ENCODE peak calls at places on chromosomes 2 and 18, in nine cellular contexts. One of them, this sample, is unnamed.

GRCh38 chr2:170238776-170239175 is 60.8 kb downstream of the MYO3B start:
- DNase-seq in PC-3: peak; percentile 77
- DNase-seq in brain microvascular endothelial cell: no peak
- DNase-seq in iPS DF 6.9: no peak
- DNase-seq in effector memory CD4-positive, alpha-beta T cell: no peak
- DNase-seq in uterus: no peak
- DNase-seq in psoas muscle: no peak
- DNase-seq in body of pancreas: no peak
- DNase-seq in HepG2: peak; percentile 17
- DNase-seq in this sample: no peak

GRCh38 chr2:120910956-120911951 is 175.6 kb downstream of the GLI2 start:
- DNase-seq in PC-3: peak; percentile 77
- DNase-seq in brain microvascular endothelial cell: no peak
- DNase-seq in iPS DF 6.9: no peak
- DNase-seq in effector memory CD4-positive, alpha-beta T cell: no peak
- DNase-seq in uterus: no peak
- DNase-seq in psoas muscle: no peak
- DNase-seq in body of pancreas: no peak
- DNase-seq in HepG2: no peak
- DNase-seq in this sample: peak; percentile 97

GRCh38 chr2:128867327-128867726 is 548.7 kb upstream of the HS6ST1 start:
- DNase-seq in PC-3: no peak
- DNase-seq in brain microvascular endothelial cell: no peak
- DNase-seq in iPS DF 6.9: no peak
- DNase-seq in effector memory CD4-positive, alpha-beta T cell: no peak
- DNase-seq in uterus: no peak
- DNase-seq in psoas muscle: no peak
- DNase-seq in body of pancreas: no peak
- DNase-seq in HepG2: no peak
- DNase-seq in this sample: no peak

GRCh38 chr2:144679942-144680341 is 160.0 kb upstream of the ZEB2 start:
- DNase-seq in PC-3: no peak
- DNase-seq in brain microvascular endothelial cell: no peak
- DNase-seq in iPS DF 6.9: no peak
- DNase-seq in effector memory CD4-positive, alpha-beta T cell: no peak
- DNase-seq in uterus: no peak
- DNase-seq in psoas muscle: no peak
- DNase-seq in body of pancreas: no peak
- DNase-seq in HepG2: no peak
- DNase-seq in this sample: no peak

GRCh38 chr2:105166671-105167070 is 74.9 kb upstream of the GPR45 start:
- DNase-seq in PC-3: no peak
- DNase-seq in brain microvascular endothelial cell: no peak
- DNase-seq in iPS DF 6.9: no peak
- DNase-seq in effector memory CD4-positive, alpha-beta T cell: no peak
- DNase-seq in uterus: no peak
- DNase-seq in psoas muscle: no peak
- DNase-seq in body of pancreas: no peak
- DNase-seq in HepG2: no peak
- DNase-seq in this sample: no peak

GRCh38 chr18:777021-777420 is 35.0 kb downstream of the YES1 start:
- DNase-seq in PC-3: no peak
- DNase-seq in brain microvascular endothelial cell: no peak
- DNase-seq in iPS DF 6.9: no peak
- DNase-seq in effector memory CD4-positive, alpha-beta T cell: no peak
- DNase-seq in uterus: no peak
- DNase-seq in psoas muscle: no peak
- DNase-seq in body of pancreas: no peak
- DNase-seq in HepG2: no peak
- DNase-seq in this sample: peak; percentile 13

GRCh38 chr2:70692256-70692655 is 75.7 kb downstream of the ADD2 start:
- DNase-seq in PC-3: no peak
- DNase-seq in brain microvascular endothelial cell: no peak
- DNase-seq in iPS DF 6.9: no peak
- DNase-seq in effector memory CD4-positive, alpha-beta T cell: no peak
- DNase-seq in uterus: no peak
- DNase-seq in psoas muscle: no peak
- DNase-seq in body of pancreas: no peak
- DNase-seq in HepG2: no peak
- DNase-seq in this sample: no peak

GRCh38 chr2:127228102-127228501 is 8.0 kb upstream of the CYP27C1 start:
- DNase-seq in PC-3: peak; percentile 60
- DNase-seq in brain microvascular endothelial cell: no peak
- DNase-seq in iPS DF 6.9: no peak
- DNase-seq in effector memory CD4-positive, alpha-beta T cell: no peak
- DNase-seq in uterus: no peak
- DNase-seq in psoas muscle: no peak
- DNase-seq in body of pancreas: no peak
- DNase-seq in HepG2: no peak
- DNase-seq in this sample: peak; percentile 68

GRCh38 chr2:127104881-127105655 is 1.9 kb downstream of the BIN1 start:
- DNase-seq in PC-3: no peak
- DNase-seq in brain microvascular endothelial cell: no peak
- DNase-seq in iPS DF 6.9: no peak
- DNase-seq in effector memory CD4-positive, alpha-beta T cell: no peak
- DNase-seq in uterus: peak; percentile 49
- DNase-seq in psoas muscle: peak; percentile 85
- DNase-seq in body of pancreas: no peak
- DNase-seq in HepG2: no peak
- DNase-seq in this sample: peak; percentile 88

GRCh38 chr2:45855374-45855773 is 203.9 kb downstream of the PRKCE start:
- DNase-seq in PC-3: no peak
- DNase-seq in brain microvascular endothelial cell: no peak
- DNase-seq in iPS DF 6.9: no peak
- DNase-seq in effector memory CD4-positive, alpha-beta T cell: no peak
- DNase-seq in uterus: no peak
- DNase-seq in psoas muscle: no peak
- DNase-seq in body of pancreas: no peak
- DNase-seq in HepG2: no peak
- DNase-seq in this sample: no peak

GRCh38 chr2:174697267-174697666 is 67.0 kb downstream of the CHRNA1 start:
- DNase-seq in PC-3: peak; percentile 76
- DNase-seq in brain microvascular endothelial cell: peak; percentile 57
- DNase-seq in iPS DF 6.9: peak; percentile 78
- DNase-seq in effector memory CD4-positive, alpha-beta T cell: peak; percentile 4
- DNase-seq in uterus: no peak
- DNase-seq in psoas muscle: no peak
- DNase-seq in body of pancreas: peak; percentile 56
- DNase-seq in HepG2: peak; percentile 70
- DNase-seq in this sample: peak; percentile 94

GRCh38 chr18:621181-621580 is 24.4 kb downstream of the CLUL1 start:
- DNase-seq in PC-3: no peak
- DNase-seq in brain microvascular endothelial cell: no peak
- DNase-seq in iPS DF 6.9: no peak
- DNase-seq in effector memory CD4-positive, alpha-beta T cell: no peak
- DNase-seq in uterus: no peak
- DNase-seq in psoas muscle: peak; percentile 49
- DNase-seq in body of pancreas: no peak
- DNase-seq in HepG2: no peak
- DNase-seq in this sample: peak; percentile 54

GRCh38 chr2:222733846-222734689 is 62.6 kb downstream of the MOGAT1 start:
- DNase-seq in PC-3: no peak
- DNase-seq in brain microvascular endothelial cell: no peak
- DNase-seq in iPS DF 6.9: no peak
- DNase-seq in effector memory CD4-positive, alpha-beta T cell: no peak
- DNase-seq in uterus: no peak
- DNase-seq in psoas muscle: no peak
- DNase-seq in body of pancreas: no peak
- DNase-seq in HepG2: peak; percentile 98
- DNase-seq in this sample: peak; percentile 65

DNA sequence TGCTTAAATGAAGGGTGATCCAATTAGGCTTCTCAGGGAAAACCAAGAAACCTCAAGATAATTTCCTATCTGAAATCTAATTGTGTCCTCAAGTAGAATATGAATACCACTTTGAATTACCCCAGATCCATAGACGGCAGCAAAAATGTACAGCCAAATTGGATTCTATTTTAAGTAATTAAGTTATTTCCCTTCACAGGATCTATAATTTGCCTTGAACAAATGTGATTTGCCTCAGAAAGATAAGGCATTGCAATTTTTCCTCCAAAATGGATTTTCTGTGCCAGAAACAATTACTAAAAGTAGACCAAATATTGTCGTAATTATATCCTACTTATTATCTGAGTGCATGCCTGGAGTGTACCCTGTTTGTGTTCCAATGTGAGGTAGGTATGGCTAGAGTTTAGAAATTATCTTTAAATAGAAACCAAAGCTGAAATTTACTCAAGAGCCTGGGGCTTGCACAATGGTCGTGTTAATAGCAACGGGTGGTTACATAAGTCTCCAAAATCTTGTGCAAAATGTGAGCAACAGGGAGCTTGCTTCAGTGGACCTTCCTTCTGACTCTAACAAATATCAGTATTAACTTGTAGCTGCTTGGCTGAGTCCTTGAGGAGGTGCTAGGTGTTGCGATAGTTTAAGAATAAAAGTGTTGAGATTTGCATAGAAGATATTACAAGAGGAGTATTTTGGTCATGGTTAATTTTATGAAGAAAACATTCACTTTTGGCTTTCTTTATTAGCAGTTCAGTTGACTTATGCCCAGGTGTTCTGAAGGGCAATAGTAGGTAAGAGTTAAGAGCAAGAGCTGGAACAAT is 4.8 kb downstream of the CXCR4 start:
- DNase-seq in PC-3: no peak
- DNase-seq in brain microvascular endothelial cell: no peak
- DNase-seq in iPS DF 6.9: no peak
- DNase-seq in effector memory CD4-positive, alpha-beta T cell: no peak
- DNase-seq in uterus: no peak
- DNase-seq in psoas muscle: no peak
- DNase-seq in body of pancreas: no peak
- DNase-seq in HepG2: no peak
- DNase-seq in this sample: no peak
- H3K4me3 ChIP-seq in PC-3: no peak overlapping the region
- H3K4me3 ChIP-seq in brain microvascular endothelial cell: no peak overlapping the region
- H3K4me3 ChIP-seq in iPS DF 6.9: no peak overlapping the region
- H3K4me3 ChIP-seq in effector memory CD4-positive, alpha-beta T cell: no peak overlapping the region
- H3K4me3 ChIP-seq in uterus: no peak overlapping the region
- H3K4me3 ChIP-seq in psoas muscle: no peak overlapping the region
- H3K4me3 ChIP-seq in body of pancreas: no peak overlapping the region
- H3K4me3 ChIP-seq in HepG2: no peak overlapping the region
- H3K4me3 ChIP-seq in this sample: no peak overlapping the region

GRCh38 chr2:135783416-135783815 is 41.8 kb downstream of the UBXN4 start:
- DNase-seq in PC-3: no peak
- DNase-seq in brain microvascular endothelial cell: no peak
- DNase-seq in iPS DF 6.9: no peak
- DNase-seq in effector memory CD4-positive, alpha-beta T cell: no peak
- DNase-seq in uterus: no peak
- DNase-seq in psoas muscle: no peak
- DNase-seq in body of pancreas: no peak
- DNase-seq in HepG2: no peak
- DNase-seq in this sample: no peak
- H3K36me3 ChIP-seq in PC-3: peaks cover 74% of the 10 kb centered on the region
- H3K36me3 ChIP-seq in brain microvascular endothelial cell: peaks cover 55% of the 10 kb centered on the region
- H3K36me3 ChIP-seq in iPS DF 6.9: peaks cover 7% of the 10 kb centered on the region
- H3K36me3 ChIP-seq in effector memory CD4-positive, alpha-beta T cell: peaks cover 56% of the 10 kb centered on the region
- H3K36me3 ChIP-seq in uterus: no peaks in the 10 kb centered on the region
- H3K36me3 ChIP-seq in psoas muscle: peaks cover 87% of the 10 kb centered on the region
- H3K36me3 ChIP-seq in body of pancreas: peaks cover 25% of the 10 kb centered on the region
- H3K36me3 ChIP-seq in HepG2: peaks cover 63% of the 10 kb centered on the region
- H3K36me3 ChIP-seq in this sample: peaks cover 70% of the 10 kb centered on the region

GRCh38 chr18:63216497-63216896 is 103.1 kb downstream of the BCL2 start:
- DNase-seq in PC-3: no peak
- DNase-seq in brain microvascular endothelial cell: no peak
- DNase-seq in iPS DF 6.9: no peak
- DNase-seq in effector memory CD4-positive, alpha-beta T cell: no peak
- DNase-seq in uterus: no peak
- DNase-seq in psoas muscle: no peak
- DNase-seq in body of pancreas: no peak
- DNase-seq in HepG2: no peak
- DNase-seq in this sample: no peak
- H3K27ac ChIP-seq in PC-3: no peak overlapping the region
- H3K27ac ChIP-seq in brain microvascular endothelial cell: no peak overlapping the region
- H3K27ac ChIP-seq in iPS DF 6.9: no peak overlapping the region
- H3K27ac ChIP-seq in effector memory CD4-positive, alpha-beta T cell: peak overlapping the region; percentile 55
- H3K27ac ChIP-seq in uterus: no peak overlapping the region
- H3K27ac ChIP-seq in psoas muscle: no peak overlapping the region
- H3K27ac ChIP-seq in body of pancreas: no peak overlapping the region
- H3K27ac ChIP-seq in HepG2: no peak overlapping the region
- H3K27ac ChIP-seq in this sample: no peak overlapping the region

GRCh38 chr2:240453461-240454030 is 18.1 kb downstream of the GPC1 start:
- DNase-seq in PC-3: no peak
- DNase-seq in brain microvascular endothelial cell: no peak
- DNase-seq in iPS DF 6.9: no peak
- DNase-seq in effector memory CD4-positive, alpha-beta T cell: no peak
- DNase-seq in uterus: no peak
- DNase-seq in psoas muscle: peak; percentile 47
- DNase-seq in body of pancreas: no peak
- DNase-seq in HepG2: no peak
- DNase-seq in this sample: peak; percentile 82

GRCh38 chr2:240451108-240451611 is 15.7 kb downstream of the GPC1 start:
- DNase-seq in PC-3: no peak
- DNase-seq in brain microvascular endothelial cell: no peak
- DNase-seq in iPS DF 6.9: no peak
- DNase-seq in effector memory CD4-positive, alpha-beta T cell: no peak
- DNase-seq in uterus: no peak
- DNase-seq in psoas muscle: peak; percentile 65
- DNase-seq in body of pancreas: no peak
- DNase-seq in HepG2: no peak
- DNase-seq in this sample: peak; percentile 90

GRCh38 chr2:240451791-240452470 is 16.5 kb downstream of the GPC1 start:
- DNase-seq in PC-3: no peak
- DNase-seq in brain microvascular endothelial cell: no peak
- DNase-seq in iPS DF 6.9: no peak
- DNase-seq in effector memory CD4-positive, alpha-beta T cell: no peak
- DNase-seq in uterus: no peak
- DNase-seq in psoas muscle: peak; percentile 60
- DNase-seq in body of pancreas: no peak
- DNase-seq in HepG2: no peak
- DNase-seq in this sample: peak; percentile 65

GRCh38 chr2:240454031-240454901 is 18.8 kb downstream of the GPC1 start:
- DNase-seq in PC-3: no peak
- DNase-seq in brain microvascular endothelial cell: no peak
- DNase-seq in iPS DF 6.9: no peak
- DNase-seq in effector memory CD4-positive, alpha-beta T cell: no peak
- DNase-seq in uterus: no peak
- DNase-seq in psoas muscle: peak; percentile 51
- DNase-seq in body of pancreas: no peak
- DNase-seq in HepG2: no peak
- DNase-seq in this sample: peak; percentile 82

DNA sequence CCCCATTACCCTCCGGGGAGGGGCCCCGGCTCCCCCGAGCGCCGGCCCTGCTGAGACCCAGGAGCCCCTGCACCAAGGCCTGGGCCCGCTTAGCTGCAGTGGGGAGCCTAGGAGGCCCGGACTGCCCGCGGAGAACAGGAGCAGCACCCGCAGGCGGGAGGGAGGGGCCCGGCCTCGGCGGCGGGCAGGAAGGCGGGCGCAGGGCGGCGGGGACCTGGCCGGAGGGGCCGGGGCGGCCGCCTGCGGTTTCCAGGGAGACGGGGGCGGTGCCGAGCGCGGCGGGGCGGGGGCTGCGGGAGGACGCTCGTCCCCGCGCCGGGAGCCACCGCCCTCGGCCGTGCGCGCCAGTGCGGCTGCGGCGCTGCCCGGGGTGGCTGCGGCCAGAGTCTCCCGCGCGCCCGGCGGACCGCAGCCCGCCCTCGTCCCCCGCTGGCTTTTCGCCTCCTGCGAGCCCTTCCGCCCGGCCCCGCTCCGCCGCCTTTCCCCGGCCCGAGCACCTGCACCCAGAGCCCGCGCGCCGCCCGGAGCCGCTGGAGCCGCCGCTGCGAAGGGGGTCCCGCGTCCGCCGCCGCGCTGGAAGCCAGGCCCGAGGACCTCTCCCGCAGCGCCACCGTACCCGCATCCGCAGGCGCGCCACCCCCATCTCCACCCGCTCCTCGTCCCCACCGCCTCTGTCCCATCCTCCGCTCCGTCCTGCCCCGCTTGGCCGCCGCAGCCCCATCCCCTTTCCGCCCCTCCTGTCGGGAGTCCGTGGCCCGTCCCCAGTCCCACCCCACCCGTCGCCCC is 17.2 kb downstream of the GPC1 start:
- DNase-seq in PC-3: peak; percentile 70
- DNase-seq in brain microvascular endothelial cell: no peak
- DNase-seq in iPS DF 6.9: no peak
- DNase-seq in effector memory CD4-positive, alpha-beta T cell: no peak
- DNase-seq in uterus: peak; percentile 61
- DNase-seq in psoas muscle: peak; percentile 88
- DNase-seq in body of pancreas: peak; percentile 77
- DNase-seq in HepG2: peak; percentile 41
- DNase-seq in this sample: peak; percentile 99
- H3K4me3 ChIP-seq in PC-3: peak overlapping the region; percentile 62
- H3K4me3 ChIP-seq in brain microvascular endothelial cell: peak overlapping the region; percentile 38
- H3K4me3 ChIP-seq in iPS DF 6.9: peak overlapping the region; percentile 64
- H3K4me3 ChIP-seq in effector memory CD4-positive, alpha-beta T cell: peak overlapping the region; percentile 44
- H3K4me3 ChIP-seq in uterus: peak overlapping the region; percentile 40
- H3K4me3 ChIP-seq in psoas muscle: peak overlapping the region; percentile 58
- H3K4me3 ChIP-seq in body of pancreas: no peak overlapping the region
- H3K4me3 ChIP-seq in HepG2: peak overlapping the region; percentile 75
- H3K4me3 ChIP-seq in this sample: peak overlapping the region; percentile 64